ENCODE peak calls at places on chromosomes 2 and 18, in five cellular contexts. O is naive thymus-derived CD4-positive, alpha-beta T cell; T is fibroblast of lung; N is upper lobe of right lung; M is adrenal gland. Z is an unnamed sample.

GRCh38 chr2:172052000-172052983 is 33.0 kb upstream of the DLX1 start:
- DNase-seq in O (no peak), T (peak; percentile 73), N (no peak), M (no peak), Z (peak; percentile 29)

GRCh38 chr2:35415282-35415681 is 940.3 kb upstream of the CRIM1 start:
- DNase-seq in O (no peak), T (no peak), N (no peak), M (no peak), Z (no peak)

GRCh38 chr2:172442072-172442895 is 14.9 kb downstream of the ITGA6 start:
- DNase-seq in O (no peak), T (peak; percentile 93), N (no peak), M (peak; percentile 73), Z (peak; percentile 92)

GRCh38 chr2:9240745-9241144 is 34.1 kb downstream of the ASAP2 start:
- DNase-seq in O (no peak), T (no peak), N (no peak), M (peak; percentile 50), Z (no peak)

GRCh38 chr2:166841152-166841551 is 47.1 kb upstream of the XIRP2 start:
- DNase-seq in O (no peak), T (no peak), N (no peak), M (no peak), Z (no peak)

GRCh38 chr18:51068111-51068510 is 38.1 kb downstream of the SMAD4 start:
- DNase-seq in O (no peak), T (peak; percentile 61), N (no peak), M (no peak), Z (no peak)

GRCh38 chr2:39732492-39732891 is 46.6 kb downstream of the THUMPD2 start:
- DNase-seq in O (no peak), T (peak; percentile 25), N (no peak), M (no peak), Z (no peak)

GRCh38 chr18:56202567-56203136 is 435.7 kb downstream of the TXNL1 start:
- DNase-seq in O (no peak), T (no peak), N (no peak), M (no peak), Z (no peak)

GRCh38 chr2:11530864-11531451 is 2.9 kb upstream of the GREB1 start:
- DNase-seq in O (no peak), T (no peak), N (no peak), M (no peak), Z (no peak)

GRCh38 chr2:44596537-44597320 is 235.0 kb downstream of the CAMKMT start:
- DNase-seq in O (no peak), T (no peak), N (no peak), M (no peak), Z (no peak)

GRCh38 chr18:66167829-66168463 is 417.1 kb downstream of the CDH7 start:
- DNase-seq in O (no peak), T (no peak), N (no peak), M (no peak), Z (no peak)

GRCh38 chr18:37393221-37393828 is 172.3 kb downstream of the CELF4 start:
- DNase-seq in O (no peak), T (no peak), N (no peak), M (no peak), Z (no peak)

GRCh38 chr2:89833116-89833779 is 1141.8 kb downstream of the RPIA start:
- DNase-seq in O (no peak), T (no peak), N (no peak), M (no peak), Z (no peak)

GRCh38 chr2:188676012-188676405 is 298.2 kb upstream of the COL3A1 start:
- DNase-seq in O (no peak), T (peak; percentile 83), N (no peak), M (no peak), Z (no peak)

GRCh38 chr18:22486667-22487066 is 69.0 kb upstream of the CTAGE1 start:
- DNase-seq in O (no peak), T (peak; percentile 47), N (no peak), M (no peak), Z (no peak)

GRCh38 chr18:644395-645004 is 13.0 kb upstream of the TYMS start:
- DNase-seq in O (no peak), T (no peak), N (no peak), M (no peak), Z (no peak)

GRCh38 chr2:197810490-197810889 is 6.1 kb downstream of the PLCL1 start:
- DNase-seq in O (no peak), T (no peak), N (no peak), M (no peak), Z (no peak)

GRCh38 chr2:171432206-171432968 is 1.4 kb downstream of the METTL8 start:
- DNase-seq in O (no peak), T (no peak), N (no peak), M (no peak), Z (no peak)

GRCh38 chr2:151277011-151277410 is 12.5 kb downstream of the NMI start:
- DNase-seq in O (no peak), T (no peak), N (no peak), M (no peak), Z (no peak)

GRCh38 chr2:64260093-64260808 is 116.0 kb upstream of the PELI1 start:
- DNase-seq in O (no peak), T (no peak), N (no peak), M (no peak), Z (no peak)

GRCh38 chr2:217948341-217948791 is 54.4 kb downstream of the TNS1 start:
- DNase-seq in O (no peak), T (no peak), N (no peak), M (no peak), Z (no peak)

GRCh38 chr18:74284501-74285004 is 7.2 kb downstream of the CYB5A start:
- DNase-seq in O (no peak), T (peak; percentile 42), N (no peak), M (no peak), Z (no peak)

GRCh38 chr18:66993492-66993891 is 389.6 kb upstream of the CDH19 start:
- DNase-seq in O (no peak), T (no peak), N (no peak), M (no peak), Z (no peak)

GRCh38 chr2:98502556-98503335 is 58.1 kb downstream of the INPP4A start:
- DNase-seq in O (no peak), T (no peak), N (no peak), M (peak; percentile 42), Z (no peak)

GRCh38 chr2:73956211-73956865 is 28.4 kb upstream of the TET3 start:
- DNase-seq in O (no peak), T (no peak), N (no peak), M (no peak), Z (no peak)

GRCh38 chr18:75204262-75204977 is 4.5 kb downstream of the PTGR3 start:
- DNase-seq in O (no peak), T (peak; percentile 62), N (peak; percentile 75), M (no peak), Z (peak; percentile 53)

GRCh38 chr2:127101756-127102463 is 5.0 kb downstream of the BIN1 start:
- DNase-seq in O (no peak), T (no peak), N (no peak), M (peak; percentile 49), Z (no peak)

GRCh38 chr2:202072737-202073396 is at the start of gene KIAA2012:
- DNase-seq in O (no peak), T (no peak), N (no peak), M (peak; percentile 59), Z (no peak)

GRCh38 chr2:231671617-231672350 is 36.5 kb upstream of the PTMA start:
- DNase-seq in O (no peak), T (no peak), N (no peak), M (no peak), Z (no peak)
- H3K4me3 ChIP-seq in O (no peak overlapping the region), T (no peak overlapping the region), N (no peak overlapping the region), M (no peak overlapping the region), Z (no peak overlapping the region)

GRCh38 chr2:1798425-1799144 is 54.3 kb upstream of the PXDN start:
- DNase-seq in O (no peak), T (no peak), N (no peak), M (no peak), Z (no peak)

GRCh38 chr2:1800716-1801388 is 56.5 kb upstream of the PXDN start:
- DNase-seq in O (no peak), T (no peak), N (no peak), M (no peak), Z (no peak)

GRCh38 chr2:1799174-1799573 is 54.9 kb upstream of the PXDN start:
- DNase-seq in O (no peak), T (no peak), N (no peak), M (no peak), Z (no peak)

GRCh38 chr2:1802046-1802445 is 57.7 kb upstream of the PXDN start:
- DNase-seq in O (no peak), T (no peak), N (peak; percentile 39), M (no peak), Z (no peak)

GRCh38 chr2:1800306-1800705 is 56.0 kb upstream of the PXDN start:
- DNase-seq in O (no peak), T (no peak), N (no peak), M (no peak), Z (no peak)
- H3K27me3 ChIP-seq in O (no peaks in the 10 kb centered on the region), T (no peaks in the 10 kb centered on the region), N (no peaks in the 10 kb centered on the region), M (no peaks in the 10 kb centered on the region), Z (no peaks in the 10 kb centered on the region)

GRCh38 chr18:48946329-48946835 is 4.4 kb downstream of the SMAD7 start:
- DNase-seq in O (no peak), T (peak; percentile 46), N (peak; percentile 69), M (no peak), Z (no peak)
- H3K36me3 ChIP-seq in O (no peaks in the 10 kb centered on the region), T (peaks cover 2% of the 10 kb centered on the region), N (peaks cover 16% of the 10 kb centered on the region), M (no peaks in the 10 kb centered on the region), Z (peaks cover 72% of the 10 kb centered on the region)

GRCh38 chr2:160493227-160494028 is at the start of gene RBMS1:
- DNase-seq in O (peak; percentile 36), T (peak; percentile 66), N (peak; percentile 83), M (peak; percentile 71), Z (peak; percentile 74)

GRCh38 chr2:160491922-160492371 is 1.7 kb downstream of the RBMS1 start:
- DNase-seq in O (no peak), T (peak; percentile 81), N (no peak), M (no peak), Z (peak; percentile 23)

GRCh38 chr2:160489096-160489495 is 4.5 kb downstream of the RBMS1 start:
- DNase-seq in O (no peak), T (peak; percentile 27), N (no peak), M (no peak), Z (no peak)

GRCh38 chr2:160492401-160493226 is 993 bp downstream of the RBMS1 start:
- DNase-seq in O (peak; percentile 31), T (peak; percentile 72), N (peak; percentile 85), M (peak; percentile 82), Z (peak; percentile 80)

GRCh38 chr2:160490760-160491367 is 2.7 kb downstream of the RBMS1 start:
- DNase-seq in O (no peak), T (peak; percentile 28), N (no peak), M (no peak), Z (no peak)
- H3K4me3 ChIP-seq in O (peak overlapping the region; percentile 64), T (peak overlapping the region; percentile 93), N (peak overlapping the region; percentile 82), M (no peak overlapping the region), Z (peak overlapping the region; percentile 87)

DNA sequence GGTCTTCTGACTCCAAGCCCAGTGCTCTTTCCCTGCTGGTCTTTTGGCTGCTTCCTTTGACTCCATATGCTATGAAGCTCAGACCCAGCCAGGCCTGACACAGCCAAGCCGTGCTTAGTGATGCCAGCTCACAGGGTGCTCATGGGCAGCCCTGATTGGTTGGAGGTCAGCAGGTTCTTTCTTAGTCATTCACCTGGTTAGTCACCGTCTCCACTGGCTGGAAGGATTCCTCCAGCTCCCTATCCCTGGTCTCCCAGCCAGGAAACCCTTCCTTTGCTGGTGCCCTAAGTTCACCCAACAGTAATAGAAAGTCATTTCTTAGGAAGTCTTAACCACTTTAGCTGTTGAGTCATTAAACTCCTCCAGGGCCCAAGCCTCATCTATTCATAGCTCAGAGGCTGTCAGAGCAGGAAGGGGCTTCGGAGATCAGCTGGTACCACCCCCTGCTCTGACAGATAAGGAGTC is 3.9 kb downstream of the KCNK3 start:
- DNase-seq in O (no peak), T (no peak), N (no peak), M (peak; percentile 95), Z (peak; percentile 94)
- H3K27me3 ChIP-seq in O (peaks cover 5% of the 10 kb centered on the region), T (peaks cover 45% of the 10 kb centered on the region), N (peaks cover 58% of the 10 kb centered on the region), M (no peaks in the 10 kb centered on the region), Z (peaks cover 12% of the 10 kb centered on the region)

GRCh38 chr2:61221819-61222218 is 59.8 kb downstream of the C2orf74 start:
- DNase-seq in O (no peak), T (no peak), N (no peak), M (no peak), Z (no peak)
- H3K36me3 ChIP-seq in O (peaks cover 11% of the 10 kb centered on the region), T (peaks cover 5% of the 10 kb centered on the region), N (peaks cover 70% of the 10 kb centered on the region), M (no peaks in the 10 kb centered on the region), Z (peaks cover 58% of the 10 kb centered on the region)

Z was measured in MG63.